ENCODE peak calls at places on chromosome 1, in four cellular contexts. N is kidney; L is IMR-90; R is effector memory CD4-positive, alpha-beta T cell. J is an unnamed sample.

GRCh38 chr1:60598055-60598910 is 484.1 kb upstream of the NFIA start:
- DNase-seq in N (no peak), L (no peak), R (no peak), J (no peak)

GRCh38 chr1:23083714-23084480 is 64.6 kb downstream of the KDM1A start:
- DNase-seq in N (no peak), L (no peak), R (no peak), J (no peak)

GRCh38 chr1:54564312-54565112 is 16.5 kb downstream of the ACOT11 start:
- DNase-seq in N (peak; percentile 90), L (no peak), R (no peak), J (no peak)

GRCh38 chr1:227947678-227948492 is at the start of gene WNT9A:
- DNase-seq in N (peak; percentile 84), L (peak; percentile 49), R (no peak), J (no peak)

GRCh38 chr1:184152502-184152901 is 101.0 kb downstream of the TSEN15 start:
- DNase-seq in N (no peak), L (peak; percentile 61), R (no peak), J (no peak)

GRCh38 chr1:173239058-173239457 is 31.9 kb upstream of the TNFSF4 start:
- DNase-seq in N (no peak), L (no peak), R (no peak), J (no peak)

GRCh38 chr1:40980453-40981121 is 1.1 kb downstream of the CTPS1 start:
- DNase-seq in N (no peak), L (peak; percentile 50), R (peak; percentile 10), J (peak; percentile 68)

GRCh38 chr1:175788586-175789252 is 45.3 kb upstream of the TNR start:
- DNase-seq in N (no peak), L (no peak), R (no peak), J (no peak)

GRCh38 chr1:201898992-201899391 is 10.3 kb downstream of the SHISA4 start:
- DNase-seq in N (no peak), L (no peak), R (no peak), J (no peak)

DNA sequence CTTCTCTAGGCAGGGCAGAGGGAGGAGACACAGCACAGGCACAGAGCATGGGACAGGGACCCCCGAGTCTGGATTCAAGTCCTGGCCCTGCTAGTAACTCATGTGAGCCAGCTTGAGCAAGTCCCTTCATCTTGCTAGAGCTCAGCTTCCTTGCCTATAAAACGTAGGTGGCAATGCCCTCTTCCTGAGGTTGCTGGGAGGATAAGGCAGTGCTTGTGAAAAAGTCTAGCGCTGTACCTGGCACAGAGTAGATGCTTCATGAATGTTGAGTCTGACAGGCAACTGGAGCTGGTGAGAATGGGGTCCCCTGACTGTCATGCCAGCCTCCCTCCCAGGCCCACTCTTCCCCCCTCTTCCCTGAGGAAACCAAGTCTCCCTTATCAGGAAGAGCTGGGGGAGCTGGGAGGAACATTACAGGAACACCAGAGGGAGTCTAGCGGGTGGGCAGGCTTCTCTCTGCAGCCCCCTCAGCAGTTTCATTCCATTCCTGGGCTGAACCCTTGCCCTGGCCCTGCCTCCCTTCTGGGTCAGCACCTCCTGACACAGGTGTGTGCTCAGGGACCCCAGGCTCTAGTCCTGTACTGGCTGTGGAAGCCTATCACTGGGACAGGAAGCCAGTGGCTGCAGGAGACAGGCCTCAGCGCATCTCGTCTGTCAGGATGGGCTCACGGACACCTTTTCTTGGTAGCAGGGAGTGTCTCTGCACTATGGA is 9.9 kb downstream of the CHRNB2 start:
- DNase-seq in N (no peak), L (no peak), R (no peak), J (no peak)
- H3K27ac ChIP-seq in N (no peak overlapping the region), L (no peak overlapping the region), R (no peak overlapping the region), J (no peak overlapping the region)

DNA sequence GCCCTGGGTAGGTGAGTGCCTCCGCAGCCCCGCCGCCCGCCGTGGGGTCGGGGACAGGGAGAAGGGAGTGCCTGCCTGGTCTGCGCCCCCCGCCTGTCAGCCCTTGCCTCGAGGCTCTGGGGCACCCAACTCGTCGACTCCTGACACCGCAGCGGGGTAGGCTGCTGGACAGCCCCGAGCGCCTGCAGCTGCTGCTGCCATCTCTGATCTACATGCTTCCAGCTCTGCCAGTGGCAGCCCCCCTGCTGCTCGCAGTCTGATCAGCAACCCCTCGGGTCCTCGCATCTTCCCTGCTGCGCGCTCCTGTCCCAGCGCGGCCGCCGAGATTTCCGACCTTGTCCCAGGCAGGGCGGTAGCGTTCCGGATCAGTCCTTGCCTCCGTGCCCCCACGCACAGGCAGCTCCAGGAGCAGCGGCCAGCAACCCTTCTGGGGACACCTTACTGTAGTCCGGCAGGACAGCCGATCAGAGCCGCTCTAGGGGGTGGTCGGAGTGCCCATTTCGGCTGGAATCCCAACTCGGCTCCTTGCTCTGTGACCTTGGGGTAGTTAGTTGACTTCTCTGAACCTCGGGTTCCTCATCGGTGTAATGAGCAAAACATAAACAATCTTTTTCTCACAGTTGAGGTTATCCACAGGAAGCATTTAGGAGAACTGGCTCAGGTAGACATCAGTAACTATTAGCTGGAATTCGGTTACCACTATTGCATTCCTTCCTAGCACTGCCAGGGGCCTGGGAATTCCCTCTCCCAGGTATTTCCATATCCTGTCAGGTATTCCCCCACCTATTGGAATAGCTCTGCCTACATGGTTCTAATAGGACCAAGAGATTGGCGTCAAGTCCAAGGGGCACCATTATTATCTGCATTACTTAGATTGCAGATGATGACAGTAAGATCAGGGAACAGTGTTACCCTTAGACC is 608 bp downstream of the BCAN start:
- DNase-seq in N (no peak), L (no peak), R (no peak), J (no peak)
- H3K4me3 ChIP-seq in N (no peak overlapping the region), L (no peak overlapping the region), R (peak overlapping the region; percentile 35), J (no peak overlapping the region)

GRCh38 chr1:230191079-230191478 is 124.0 kb downstream of the GALNT2 start:
- DNase-seq in N (no peak), L (peak; percentile 74), R (no peak), J (no peak)
- H3K4me1 ChIP-seq in N (no peaks in the 10 kb centered on the region), L (peaks cover 2% of the 10 kb centered on the region), R (peaks cover 12% of the 10 kb centered on the region), J (peaks cover 16% of the 10 kb centered on the region)

GRCh38 chr1:229344139-229344538 is 1.3 kb upstream of the CCSAP start:
- DNase-seq in N (no peak), L (no peak), R (no peak), J (no peak)

GRCh38 chr1:229341811-229342304 is 989 bp downstream of the CCSAP start:
- DNase-seq in N (no peak), L (peak; percentile 24), R (no peak), J (peak; percentile 8)

GRCh38 chr1:229342902-229343587 is at the start of gene CCSAP:
- DNase-seq in N (peak; percentile 85), L (peak; percentile 38), R (no peak), J (peak; percentile 72)

GRCh38 chr1:229340496-229340895 is 2.4 kb downstream of the CCSAP start:
- DNase-seq in N (no peak), L (no peak), R (no peak), J (no peak)

DNA sequence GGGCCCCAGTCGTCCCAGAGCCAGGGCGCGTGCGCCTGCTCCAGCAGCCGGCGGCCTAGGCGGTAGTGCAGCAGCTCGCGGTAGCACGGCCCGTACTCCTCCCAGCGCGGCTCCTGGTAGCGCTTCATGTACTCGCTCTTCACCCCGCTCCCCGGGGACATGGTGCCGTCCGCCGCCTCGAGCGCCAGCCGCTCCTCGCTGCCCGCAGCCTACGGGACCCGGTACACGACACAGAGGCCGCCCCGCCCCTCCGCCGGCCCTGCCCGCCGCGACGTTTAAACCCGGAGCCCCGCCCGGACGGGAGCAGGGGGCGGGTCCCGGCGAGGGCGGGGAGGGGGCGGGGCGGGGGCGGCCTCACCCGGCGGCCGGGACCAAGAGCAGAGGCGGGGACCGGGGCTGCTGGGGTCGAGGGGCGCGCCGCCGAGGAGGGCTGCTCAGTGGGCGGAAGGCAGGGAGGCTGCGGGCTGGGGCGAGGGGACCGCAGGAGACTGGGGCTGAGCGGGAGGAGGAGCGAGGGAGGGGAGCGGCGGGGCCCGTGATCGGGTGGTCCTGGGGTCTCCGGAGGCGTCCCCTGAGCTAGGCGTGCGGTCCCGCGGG is 444 bp downstream of the CCSAP start:
- DNase-seq in N (peak; percentile 95), L (peak; percentile 57), R (peak; percentile 76), J (peak; percentile 89)
- H3K27ac ChIP-seq in N (peak overlapping the region; percentile 71), L (peak overlapping the region; percentile 77), R (peak overlapping the region; percentile 87), J (peak overlapping the region; percentile 68)